ENCODE peak calls at places on chromosomes 13 and 19, in six cellular contexts. L is ureter, Z is aorta, A is endothelial cell, H is NCI-H1092, B is EL. U is an unnamed sample.

GRCh38 chr19:51196181-51196580 is 28.7 kb upstream of the CD33 start:
- DNase-seq in L (no peak), Z (no peak), A (no peak), H (no peak), B (no peak), U (no peak)

GRCh38 chr13:47549219-47549752 is 451.8 kb downstream of the SUCLA2 start:
- DNase-seq in L (no peak), Z (no peak), A (no peak), H (no peak), B (no peak), U (no peak)

GRCh38 chr19:50750010-50750409 is 20.3 kb upstream of the GPR32 start:
- DNase-seq in L (no peak), Z (no peak), A (no peak), H (no peak), B (no peak), U (no peak)

GRCh38 chr19:45676851-45677263 is 8.8 kb downstream of the GIPR start:
- DNase-seq in L (no peak), Z (no peak), A (no peak), H (no peak), B (no peak), U (no peak)

GRCh38 chr19:49954092-49954825 is 6.7 kb downstream of the SIGLEC11 start:
- DNase-seq in L (no peak), Z (peak), A (no peak), H (no peak), B (no peak), U (no peak)

GRCh38 chr13:106306748-106307277 is 228.6 kb downstream of the EFNB2 start:
- DNase-seq in L (no peak), Z (no peak), A (no peak), H (no peak), B (no peak), U (no peak)

GRCh38 chr19:31312629-31313244 is 36.5 kb downstream of the TSHZ3 start:
- DNase-seq in L (no peak), Z (no peak), A (no peak), H (no peak), B (no peak), U (no peak)

GRCh38 chr13:113652404-113653263 is 5.4 kb downstream of the ATP4B start:
- DNase-seq in L (no peak), Z (peak), A (no peak), H (no peak), B (no peak), U (peak)

GRCh38 chr13:109007946-109008345 is 378.5 kb downstream of the MYO16 start:
- DNase-seq in L (no peak), Z (no peak), A (no peak), H (no peak), B (no peak), U (no peak)

GRCh38 chr13:38582133-38582532 is 104.7 kb upstream of the FREM2 start:
- DNase-seq in L (no peak), Z (no peak), A (peak), H (peak), B (peak), U (no peak)